ENCODE peak calls at places on chromosomes 3 and 15, in seven cellular contexts. J is natural killer cell; G is ELR; P is adipocyte; A is activated naive CD8-positive, alpha-beta T cell treated with anti-CD3 and anti-CD28 coated beads, Interleukin-2, amount 50 U/mL, for 24 hours; O is foreskin fibroblast; Q is gastrocnemius medialis. H is an unnamed sample.
A peak's percentile ranks its signal among the peaks of the same experiment; 100 is the strongest.

GRCh38 chr3:157753753-157754152 is 250.5 kb upstream of the VEPH1 start:
- DNase-seq in A (no peak), J (no peak), G (no peak), P (no peak), Q (no peak), O (no peak), H (no peak)

GRCh38 chr3:123420416-123420968 is 28.4 kb downstream of the ADCY5 start:
- DNase-seq in G (no peak), A (no peak), P (no peak), Q (no peak), J (no peak), O (no peak), H (no peak)

GRCh38 chr15:31040611-31041010 is 49.2 kb upstream of the MTMR10 start:
- DNase-seq in O (no peak), A (no peak), J (no peak), G (no peak), P (no peak), Q (no peak), H (no peak)

GRCh38 chr3:73499787-73500186 is 125.0 kb downstream of the PDZRN3 start:
- DNase-seq in G (no peak), J (no peak), A (no peak), O (no peak), P (no peak), Q (no peak), H (no peak)

GRCh38 chr3:100753846-100754245 is 44.6 kb downstream of the TFG start:
- DNase-seq in Q (no peak), J (no peak), P (peak; percentile 77), G (no peak), A (no peak), O (no peak), H (no peak)

GRCh38 chr15:85763157-85763556 is 31.6 kb downstream of the KLHL25 start:
- DNase-seq in O (no peak), A (no peak), P (no peak), J (no peak), Q (peak; percentile 89), G (no peak), H (no peak)

GRCh38 chr15:82846621-82847020 is 37.2 kb downstream of the WHAMM start:
- DNase-seq in A (no peak), P (no peak), J (no peak), O (no peak), Q (no peak), G (no peak), H (no peak)

GRCh38 chr3:32973982-32974381 is 22.5 kb downstream of the CCR4 start:
- DNase-seq in Q (no peak), O (peak; percentile 20), G (peak; percentile 49), A (no peak), J (no peak), P (peak; percentile 35), H (peak; percentile 31)

GRCh38 chr15:77623878-77624524 is 8.7 kb downstream of the LINGO1 start:
- DNase-seq in J (no peak), Q (no peak), G (no peak), O (no peak), A (no peak), P (no peak), H (no peak)

H was measured in GM10248.